ENCODE peak calls at places on chromosomes 16 and 17, in six cellular contexts. B is A172; E is CD8-positive, alpha-beta T cell; R is skeletal muscle cell; A is NB4; G is SHP77. V is an unnamed sample.

GRCh38 chr17:32927724-32928526 is at the start of gene TMEM98:
- DNase-seq in B (no peak), E (no peak), R (no peak), A (no peak), G (no peak), V (no peak)

GRCh38 chr17:59828478-59828760 is 64.3 kb downstream of the TUBD1 start:
- DNase-seq in B (no peak), E (no peak), R (no peak), A (no peak), G (no peak), V (no peak)

GRCh38 chr16:11586375-11586855 is 304 bp downstream of the LITAF start:
- DNase-seq in B (no peak), E (no peak), R (no peak), A (no peak), G (no peak), V (no peak)

GRCh38 chr16:88634994-88635670 is 3.2 kb upstream of the IL17C start:
- DNase-seq in B (no peak), E (no peak), R (no peak), A (peak; percentile 68), G (no peak), V (no peak)

GRCh38 chr17:18859256-18859655 is 1.3 kb downstream of the PRPSAP2 start:
- DNase-seq in B (no peak), E (no peak), R (no peak), A (peak; percentile 26), G (no peak), V (no peak)

GRCh38 chr16:10780628-10781027 is 37.0 kb downstream of the NUBP1 start:
- DNase-seq in B (no peak), E (no peak), R (no peak), A (no peak), G (no peak), V (no peak)

GRCh38 chr16:7055443-7055842 is 277.2 kb upstream of the RBFOX1 start:
- DNase-seq in B (no peak), E (no peak), R (no peak), A (peak; percentile 1), G (no peak), V (no peak)

GRCh38 chr17:74598346-74599022 is 6.4 kb upstream of the CD300LD start:
- DNase-seq in B (no peak), E (no peak), R (no peak), A (no peak), G (no peak), V (no peak)

GRCh38 chr17:68867759-68868516 is 87.3 kb downstream of the ABCA8 start:
- DNase-seq in B (no peak), E (no peak), R (no peak), A (no peak), G (no peak), V (no peak)